ENCODE peak calls at places on chromosome 13, in eight cellular contexts. One of them, this sample, is unnamed.

GRCh38 chr13:111893071-111893606 is 173.8 kb upstream of the SOX1 start:
- DNase-seq in NB4: no peak
- DNase-seq in epithelial cell of esophagus: no peak
- DNase-seq in GM12865: no peak
- DNase-seq in choroid plexus epithelial cell: peak
- DNase-seq in cardiac fibroblast: no peak
- DNase-seq in fibroblast of the aortic adventitia: no peak
- DNase-seq in cardiac muscle cell: peak
- DNase-seq in this sample: no peak

GRCh38 chr13:40170982-40171381 is 495.5 kb downstream of the FOXO1 start:
- DNase-seq in NB4: no peak
- DNase-seq in epithelial cell of esophagus: peak
- DNase-seq in GM12865: no peak
- DNase-seq in choroid plexus epithelial cell: no peak
- DNase-seq in cardiac fibroblast: no peak
- DNase-seq in fibroblast of the aortic adventitia: no peak
- DNase-seq in cardiac muscle cell: no peak
- DNase-seq in this sample: no peak

GRCh38 chr13:61414686-61415664 is 674 bp downstream of the PCDH20 start:
- DNase-seq in NB4: no peak
- DNase-seq in epithelial cell of esophagus: peak
- DNase-seq in GM12865: no peak
- DNase-seq in choroid plexus epithelial cell: peak
- DNase-seq in cardiac fibroblast: peak
- DNase-seq in fibroblast of the aortic adventitia: no peak
- DNase-seq in cardiac muscle cell: peak
- DNase-seq in this sample: no peak

GRCh38 chr13:59893261-59893660 is 270.5 kb downstream of the DIAPH3 start:
- DNase-seq in NB4: no peak
- DNase-seq in epithelial cell of esophagus: no peak
- DNase-seq in GM12865: no peak
- DNase-seq in choroid plexus epithelial cell: no peak
- DNase-seq in cardiac fibroblast: no peak
- DNase-seq in fibroblast of the aortic adventitia: no peak
- DNase-seq in cardiac muscle cell: no peak
- DNase-seq in this sample: no peak

GRCh38 chr13:110801044-110801443 is 87.5 kb downstream of the ING1 start:
- DNase-seq in NB4: peak
- DNase-seq in epithelial cell of esophagus: no peak
- DNase-seq in GM12865: peak
- DNase-seq in choroid plexus epithelial cell: no peak
- DNase-seq in cardiac fibroblast: no peak
- DNase-seq in fibroblast of the aortic adventitia: no peak
- DNase-seq in cardiac muscle cell: no peak
- DNase-seq in this sample: no peak

GRCh38 chr13:95573226-95573625 is 20.7 kb downstream of the CLDN10 start:
- DNase-seq in NB4: no peak
- DNase-seq in epithelial cell of esophagus: peak
- DNase-seq in GM12865: no peak
- DNase-seq in choroid plexus epithelial cell: peak
- DNase-seq in cardiac fibroblast: peak
- DNase-seq in fibroblast of the aortic adventitia: peak
- DNase-seq in cardiac muscle cell: no peak
- DNase-seq in this sample: no peak

GRCh38 chr13:44236370-44236769 is 137.3 kb upstream of the SERP2 start:
- DNase-seq in NB4: no peak
- DNase-seq in epithelial cell of esophagus: peak
- DNase-seq in GM12865: no peak
- DNase-seq in choroid plexus epithelial cell: peak
- DNase-seq in cardiac fibroblast: peak
- DNase-seq in fibroblast of the aortic adventitia: peak
- DNase-seq in cardiac muscle cell: no peak
- DNase-seq in this sample: no peak

GRCh38 chr13:33379597-33379996 is 94.0 kb upstream of the STARD13 start:
- DNase-seq in NB4: no peak
- DNase-seq in epithelial cell of esophagus: no peak
- DNase-seq in GM12865: peak
- DNase-seq in choroid plexus epithelial cell: no peak
- DNase-seq in cardiac fibroblast: no peak
- DNase-seq in fibroblast of the aortic adventitia: peak
- DNase-seq in cardiac muscle cell: no peak
- DNase-seq in this sample: no peak

GRCh38 chr13:23817136-23817535 is 72.1 kb downstream of the MIPEP start:
- DNase-seq in NB4: no peak
- DNase-seq in epithelial cell of esophagus: peak
- DNase-seq in GM12865: no peak
- DNase-seq in choroid plexus epithelial cell: no peak
- DNase-seq in cardiac fibroblast: no peak
- DNase-seq in fibroblast of the aortic adventitia: no peak
- DNase-seq in cardiac muscle cell: no peak
- DNase-seq in this sample: no peak

GRCh38 chr13:66965146-66965545 is 265.0 kb downstream of the PCDH9 start:
- DNase-seq in NB4: no peak
- DNase-seq in epithelial cell of esophagus: no peak
- DNase-seq in GM12865: no peak
- DNase-seq in choroid plexus epithelial cell: no peak
- DNase-seq in cardiac fibroblast: no peak
- DNase-seq in fibroblast of the aortic adventitia: no peak
- DNase-seq in cardiac muscle cell: no peak
- DNase-seq in this sample: no peak

GRCh38 chr13:76725211-76725610 is 161.0 kb downstream of the KCTD12 start:
- DNase-seq in NB4: no peak
- DNase-seq in epithelial cell of esophagus: no peak
- DNase-seq in GM12865: no peak
- DNase-seq in choroid plexus epithelial cell: peak
- DNase-seq in cardiac fibroblast: peak
- DNase-seq in fibroblast of the aortic adventitia: peak
- DNase-seq in cardiac muscle cell: no peak
- DNase-seq in this sample: no peak

GRCh38 chr13:40251343-40252032 is 415.0 kb downstream of the FOXO1 start:
- DNase-seq in NB4: no peak
- DNase-seq in epithelial cell of esophagus: peak
- DNase-seq in GM12865: peak
- DNase-seq in choroid plexus epithelial cell: peak
- DNase-seq in cardiac fibroblast: peak
- DNase-seq in fibroblast of the aortic adventitia: peak
- DNase-seq in cardiac muscle cell: no peak
- DNase-seq in this sample: no peak

GRCh38 chr13:112981361-112981905 is 12.4 kb downstream of the MCF2L start:
- DNase-seq in NB4: no peak
- DNase-seq in epithelial cell of esophagus: no peak
- DNase-seq in GM12865: no peak
- DNase-seq in choroid plexus epithelial cell: no peak
- DNase-seq in cardiac fibroblast: no peak
- DNase-seq in fibroblast of the aortic adventitia: no peak
- DNase-seq in cardiac muscle cell: no peak
- DNase-seq in this sample: no peak

GRCh38 chr13:72959643-72960042 is 99.2 kb upstream of the KLF5 start:
- DNase-seq in NB4: no peak
- DNase-seq in epithelial cell of esophagus: peak
- DNase-seq in GM12865: no peak
- DNase-seq in choroid plexus epithelial cell: peak
- DNase-seq in cardiac fibroblast: peak
- DNase-seq in fibroblast of the aortic adventitia: peak
- DNase-seq in cardiac muscle cell: no peak
- DNase-seq in this sample: no peak

GRCh38 chr13:21673592-21674270 is 2.9 kb downstream of the FGF9 start:
- DNase-seq in NB4: peak
- DNase-seq in epithelial cell of esophagus: peak
- DNase-seq in GM12865: peak
- DNase-seq in choroid plexus epithelial cell: peak
- DNase-seq in cardiac fibroblast: peak
- DNase-seq in fibroblast of the aortic adventitia: peak
- DNase-seq in cardiac muscle cell: peak
- DNase-seq in this sample: no peak

GRCh38 chr13:26074706-26075105 is 22.9 kb upstream of the SHISA2 start:
- DNase-seq in NB4: no peak
- DNase-seq in epithelial cell of esophagus: peak
- DNase-seq in GM12865: no peak
- DNase-seq in choroid plexus epithelial cell: peak
- DNase-seq in cardiac fibroblast: peak
- DNase-seq in fibroblast of the aortic adventitia: peak
- DNase-seq in cardiac muscle cell: no peak
- DNase-seq in this sample: no peak

GRCh38 chr13:33279898-33280549 is 5.5 kb downstream of the STARD13 start:
- DNase-seq in NB4: no peak
- DNase-seq in epithelial cell of esophagus: peak
- DNase-seq in GM12865: no peak
- DNase-seq in choroid plexus epithelial cell: peak
- DNase-seq in cardiac fibroblast: peak
- DNase-seq in fibroblast of the aortic adventitia: peak
- DNase-seq in cardiac muscle cell: no peak
- DNase-seq in this sample: no peak

GRCh38 chr13:64087624-64088023 is 2672.0 kb upstream of the PCDH20 start:
- DNase-seq in NB4: no peak
- DNase-seq in epithelial cell of esophagus: no peak
- DNase-seq in GM12865: no peak
- DNase-seq in choroid plexus epithelial cell: no peak
- DNase-seq in cardiac fibroblast: no peak
- DNase-seq in fibroblast of the aortic adventitia: no peak
- DNase-seq in cardiac muscle cell: no peak
- DNase-seq in this sample: no peak
- H3K4me3 ChIP-seq in NB4: no peak
- H3K4me3 ChIP-seq in epithelial cell of esophagus: no peak
- H3K4me3 ChIP-seq in GM12865: no peak
- H3K4me3 ChIP-seq in choroid plexus epithelial cell: no peak
- H3K4me3 ChIP-seq in cardiac fibroblast: no peak
- H3K4me3 ChIP-seq in fibroblast of the aortic adventitia: no peak
- H3K4me3 ChIP-seq in cardiac muscle cell: no peak
- H3K4me3 ChIP-seq in this sample: no peak

DNA sequence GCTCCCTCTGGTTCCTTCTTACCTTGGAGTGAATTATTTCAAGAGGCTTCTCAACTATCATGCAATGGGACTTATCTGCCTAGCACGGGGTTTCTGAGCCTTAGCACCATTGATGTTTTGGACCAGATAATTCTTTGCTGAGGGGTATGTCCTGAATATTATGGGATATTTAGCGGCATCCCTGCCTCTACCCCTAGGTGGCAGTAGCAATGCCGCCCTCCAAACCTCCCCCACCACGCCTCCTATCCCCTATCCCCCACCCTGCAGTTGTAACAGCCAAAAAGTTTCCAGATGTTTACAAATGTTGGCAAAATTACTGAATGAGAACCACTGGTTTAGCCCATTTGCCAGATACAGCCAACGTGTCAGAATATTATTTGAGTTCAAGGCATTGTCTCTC is 125.5 kb downstream of the POSTN start:
- DNase-seq in NB4: peak
- DNase-seq in epithelial cell of esophagus: no peak
- DNase-seq in GM12865: no peak
- DNase-seq in choroid plexus epithelial cell: no peak
- DNase-seq in cardiac fibroblast: no peak
- DNase-seq in fibroblast of the aortic adventitia: no peak
- DNase-seq in cardiac muscle cell: no peak
- DNase-seq in this sample: no peak
- TF ChIP-seq CTCF in NB4: peak
- TF ChIP-seq CTCF in epithelial cell of esophagus: no peak
- TF ChIP-seq CTCF in GM12865: no peak
- TF ChIP-seq CTCF in choroid plexus epithelial cell: peak
- TF ChIP-seq CTCF in cardiac fibroblast: peak
- TF ChIP-seq CTCF in fibroblast of the aortic adventitia: no peak
- TF ChIP-seq CTCF in cardiac muscle cell: no peak
- TF ChIP-seq CTCF in this sample: no peak

GRCh38 chr13:31105856-31106255 is 55.8 kb downstream of the HSPH1 start:
- DNase-seq in NB4: no peak
- DNase-seq in epithelial cell of esophagus: no peak
- DNase-seq in GM12865: no peak
- DNase-seq in choroid plexus epithelial cell: no peak
- DNase-seq in cardiac fibroblast: no peak
- DNase-seq in fibroblast of the aortic adventitia: no peak
- DNase-seq in cardiac muscle cell: no peak
- DNase-seq in this sample: no peak
- H3K4me3 ChIP-seq in NB4: no peak
- H3K4me3 ChIP-seq in epithelial cell of esophagus: no peak
- H3K4me3 ChIP-seq in GM12865: no peak
- H3K4me3 ChIP-seq in choroid plexus epithelial cell: no peak
- H3K4me3 ChIP-seq in cardiac fibroblast: no peak
- H3K4me3 ChIP-seq in fibroblast of the aortic adventitia: no peak
- H3K4me3 ChIP-seq in cardiac muscle cell: no peak
- H3K4me3 ChIP-seq in this sample: no peak

GRCh38 chr13:109427695-109428094 is 358.7 kb downstream of the IRS2 start:
- DNase-seq in NB4: no peak
- DNase-seq in epithelial cell of esophagus: no peak
- DNase-seq in GM12865: no peak
- DNase-seq in choroid plexus epithelial cell: no peak
- DNase-seq in cardiac fibroblast: no peak
- DNase-seq in fibroblast of the aortic adventitia: no peak
- DNase-seq in cardiac muscle cell: no peak
- DNase-seq in this sample: no peak
- TF ChIP-seq CTCF in NB4: no peak
- TF ChIP-seq CTCF in epithelial cell of esophagus: no peak
- TF ChIP-seq CTCF in GM12865: no peak
- TF ChIP-seq CTCF in choroid plexus epithelial cell: no peak
- TF ChIP-seq CTCF in cardiac fibroblast: no peak
- TF ChIP-seq CTCF in fibroblast of the aortic adventitia: no peak
- TF ChIP-seq CTCF in cardiac muscle cell: no peak
- TF ChIP-seq CTCF in this sample: no peak

GRCh38 chr13:53694814-53695533 is 666.4 kb downstream of the OLFM4 start:
- DNase-seq in NB4: no peak
- DNase-seq in epithelial cell of esophagus: no peak
- DNase-seq in GM12865: no peak
- DNase-seq in choroid plexus epithelial cell: no peak
- DNase-seq in cardiac fibroblast: no peak
- DNase-seq in fibroblast of the aortic adventitia: no peak
- DNase-seq in cardiac muscle cell: no peak
- DNase-seq in this sample: no peak
- H3K4me3 ChIP-seq in NB4: no peak
- H3K4me3 ChIP-seq in epithelial cell of esophagus: no peak
- H3K4me3 ChIP-seq in GM12865: no peak
- H3K4me3 ChIP-seq in choroid plexus epithelial cell: no peak
- H3K4me3 ChIP-seq in cardiac fibroblast: no peak
- H3K4me3 ChIP-seq in fibroblast of the aortic adventitia: no peak
- H3K4me3 ChIP-seq in cardiac muscle cell: no peak
- H3K4me3 ChIP-seq in this sample: no peak

GRCh38 chr13:51959773-51960172 is 51.5 kb downstream of the ATP7B start:
- DNase-seq in NB4: peak
- DNase-seq in epithelial cell of esophagus: no peak
- DNase-seq in GM12865: peak
- DNase-seq in choroid plexus epithelial cell: no peak
- DNase-seq in cardiac fibroblast: no peak
- DNase-seq in fibroblast of the aortic adventitia: no peak
- DNase-seq in cardiac muscle cell: no peak
- DNase-seq in this sample: peak
- TF ChIP-seq CTCF in NB4: peak
- TF ChIP-seq CTCF in epithelial cell of esophagus: no peak
- TF ChIP-seq CTCF in GM12865: no peak
- TF ChIP-seq CTCF in choroid plexus epithelial cell: no peak
- TF ChIP-seq CTCF in cardiac fibroblast: no peak
- TF ChIP-seq CTCF in fibroblast of the aortic adventitia: no peak
- TF ChIP-seq CTCF in cardiac muscle cell: no peak
- TF ChIP-seq CTCF in this sample: peak